ENCODE peak calls at places on chromosomes 3 and 15, in ten cellular contexts. V, B, W, Y, Q, D, Z, E, U and K are unnamed samples. For H3K36me3, the result is how much of the 10 kb centered on the place peaks cover.

GRCh38 chr3:132004571-132004970 is 30.2 kb downstream of the CPNE4 start:
- DNase-seq in V (no peak), B (no peak), Y (no peak), U (no peak), D (no peak), W (no peak), Z (no peak), E (no peak), Q (no peak), K (no peak)

GRCh38 chr15:96160800-96161199 is 169.7 kb upstream of the NR2F2 start:
- DNase-seq in U (no peak), Z (no peak), D (no peak), W (no peak), Q (no peak), V (no peak), Y (no peak), B (no peak), E (no peak), K (no peak)

GRCh38 chr15:68271854-68272471 is 5.6 kb upstream of the FEM1B start:
- DNase-seq in Y (peak), V (no peak), U (no peak), W (no peak), E (peak), B (no peak), Q (no peak), Z (no peak), D (no peak), K (no peak)

GRCh38 chr3:66362541-66362941 is 138.3 kb downstream of the LRIG1 start:
- DNase-seq in E (no peak), D (no peak), B (no peak), Z (no peak), W (no peak), Y (no peak), Q (no peak), U (no peak), V (no peak), K (no peak)

GRCh38 chr3:61761694-61762430 is 200.5 kb downstream of the PTPRG start:
- DNase-seq in U (no peak), V (no peak), Q (no peak), Y (no peak), E (no peak), D (no peak), W (no peak), Z (no peak), B (no peak), K (no peak)

GRCh38 chr15:98792117-98792516 is 143.8 kb downstream of the IGF1R start:
- DNase-seq in V (no peak), U (no peak), Y (no peak), D (no peak), E (no peak), W (no peak), Z (no peak), Q (no peak), B (no peak), K (no peak)

GRCh38 chr3:186933801-186934200 is 3.5 kb downstream of the ST6GAL1 start:
- DNase-seq in W (no peak), V (no peak), D (no peak), E (no peak), Y (no peak), Q (no peak), U (no peak), Z (no peak), B (no peak), K (no peak)

GRCh38 chr15:93929375-93930094 is 301.8 kb upstream of the MCTP2 start:
- DNase-seq in W (peak), U (peak), D (no peak), B (no peak), V (no peak), Z (peak), Y (no peak), Q (peak), E (peak), K (no peak)

GRCh38 chr15:66827039-66827697 is 125.1 kb downstream of the SMAD6 start:
- DNase-seq in E (no peak), U (no peak), Y (peak), W (no peak), Z (no peak), D (no peak), Q (no peak), B (no peak), V (no peak), K (no peak)

GRCh38 chr3:105118905-105119304 is 247.8 kb upstream of the ALCAM start:
- DNase-seq in Y (no peak), E (peak), B (no peak), D (no peak), Z (no peak), Q (no peak), V (no peak), U (no peak), W (no peak), K (no peak)

GRCh38 chr3:136955813-136956212 is 2.0 kb upstream of the IL20RB start:
- DNase-seq in E (peak), D (no peak), W (no peak), U (no peak), Z (no peak), B (no peak), Q (no peak), V (no peak), Y (no peak), K (no peak)

GRCh38 chr3:60055765-60056164 is 1005.9 kb upstream of the CFAP20DC start:
- DNase-seq in B (no peak), V (no peak), D (no peak), W (no peak), U (no peak), Q (no peak), Y (no peak), E (no peak), Z (no peak), K (no peak)

GRCh38 chr15:78051622-78052405 is 25.7 kb downstream of the TBC1D2B start:
- DNase-seq in B (no peak), Z (no peak), W (no peak), E (no peak), Y (no peak), V (no peak), D (no peak), Q (no peak), U (peak), K (no peak)

GRCh38 chr3:29057326-29057725 is 223.5 kb upstream of the RBMS3 start:
- DNase-seq in Z (no peak), Q (no peak), E (peak), W (no peak), B (no peak), Y (no peak), U (no peak), V (no peak), D (no peak), K (no peak)

GRCh38 chr3:74033366-74033765 is 408.6 kb upstream of the PDZRN3 start:
- DNase-seq in E (no peak), U (no peak), B (no peak), Z (no peak), D (no peak), Q (no peak), Y (no peak), W (no peak), V (no peak), K (no peak)

GRCh38 chr3:62922326-62922725 is 47.1 kb upstream of the CADPS start:
- DNase-seq in U (no peak), D (no peak), E (peak), W (no peak), Y (no peak), B (no peak), Q (no peak), Z (no peak), V (no peak), K (no peak)

GRCh38 chr3:50657816-50658215 is 16.9 kb upstream of the DOCK3 start:
- DNase-seq in D (peak), B (no peak), Y (no peak), Z (no peak), Q (no peak), V (no peak), W (peak), U (no peak), E (no peak), K (no peak)

GRCh38 chr15:79527821-79528220 is 95.7 kb downstream of the MINAR1 start:
- DNase-seq in Z (no peak), U (no peak), E (no peak), B (no peak), V (no peak), Y (no peak), W (no peak), Q (no peak), D (no peak), K (no peak)

GRCh38 chr3:62199126-62199525 is 174.2 kb downstream of the FEZF2 start:
- DNase-seq in D (no peak), B (no peak), Y (no peak), U (no peak), E (no peak), Z (no peak), Q (no peak), W (no peak), V (no peak), K (no peak)

GRCh38 chr3:101423984-101424888 is 88.8 kb downstream of the SENP7 start:
- DNase-seq in W (no peak), U (no peak), V (no peak), Q (no peak), B (no peak), Y (no peak), D (no peak), Z (no peak), E (no peak), K (no peak)

GRCh38 chr3:76349715-76350480 is 564.5 kb upstream of the ZNF717 start:
- DNase-seq in D (no peak), Z (no peak), E (no peak), Y (no peak), B (no peak), U (no peak), Q (no peak), W (no peak), V (no peak), K (no peak)

GRCh38 chr3:98343647-98344507 is 9.8 kb upstream of the OR5K4 start:
- DNase-seq in V (no peak), Q (peak), Y (peak), B (no peak), E (peak), U (no peak), D (no peak), W (no peak), Z (no peak), K (no peak)

GRCh38 chr3:31009881-31010280 is 115.4 kb upstream of the GADL1 start:
- DNase-seq in Y (peak), E (peak), D (no peak), B (no peak), Z (no peak), Q (no peak), W (no peak), V (no peak), U (no peak), K (no peak)

GRCh38 chr3:147420361-147421183 is 11.4 kb downstream of the ZIC1 start:
- DNase-seq in W (no peak), Q (no peak), V (no peak), B (no peak), E (no peak), D (no peak), U (no peak), Y (peak), Z (no peak), K (no peak)

GRCh38 chr3:43171770-43172169 is 65.9 kb upstream of the POMGNT2 start:
- DNase-seq in Q (no peak), V (no peak), E (no peak), B (no peak), Z (no peak), D (no peak), U (no peak), Y (no peak), W (no peak), K (no peak)

GRCh38 chr3:158452324-158452723 is 118.7 kb upstream of the MLF1 start:
- DNase-seq in U (no peak), Q (no peak), D (no peak), B (no peak), E (peak), Z (no peak), V (no peak), W (no peak), Y (no peak), K (no peak)

GRCh38 chr15:60961541-60961940 is 267.6 kb downstream of the RORA start:
- DNase-seq in D (no peak), Q (no peak), U (no peak), E (no peak), Z (no peak), W (no peak), Y (no peak), B (no peak), V (no peak), K (no peak)

GRCh38 chr15:45630958-45631691 is 3.7 kb upstream of the SQOR start:
- DNase-seq in Z (no peak), U (no peak), D (no peak), B (no peak), Y (no peak), Q (no peak), E (peak), W (no peak), V (no peak), K (no peak)

GRCh38 chr15:81825136-81825535 is 220.7 kb downstream of the MEX3B start:
- DNase-seq in E (no peak), Y (no peak), V (no peak), Z (no peak), W (no peak), U (no peak), Q (no peak), D (no peak), B (no peak), K (no peak)

GRCh38 chr15:49423021-49423420 is at the start of gene FGF7:
- DNase-seq in Y (no peak), W (no peak), D (no peak), Z (no peak), U (no peak), B (no peak), V (no peak), E (no peak), Q (no peak), K (no peak)

GRCh38 chr15:69725957-69726356 is 273.3 kb downstream of the RPLP1 start:
- DNase-seq in Y (no peak), D (peak), B (peak), Q (no peak), V (no peak), E (no peak), U (peak), Z (peak), W (no peak), K (no peak)

DNA sequence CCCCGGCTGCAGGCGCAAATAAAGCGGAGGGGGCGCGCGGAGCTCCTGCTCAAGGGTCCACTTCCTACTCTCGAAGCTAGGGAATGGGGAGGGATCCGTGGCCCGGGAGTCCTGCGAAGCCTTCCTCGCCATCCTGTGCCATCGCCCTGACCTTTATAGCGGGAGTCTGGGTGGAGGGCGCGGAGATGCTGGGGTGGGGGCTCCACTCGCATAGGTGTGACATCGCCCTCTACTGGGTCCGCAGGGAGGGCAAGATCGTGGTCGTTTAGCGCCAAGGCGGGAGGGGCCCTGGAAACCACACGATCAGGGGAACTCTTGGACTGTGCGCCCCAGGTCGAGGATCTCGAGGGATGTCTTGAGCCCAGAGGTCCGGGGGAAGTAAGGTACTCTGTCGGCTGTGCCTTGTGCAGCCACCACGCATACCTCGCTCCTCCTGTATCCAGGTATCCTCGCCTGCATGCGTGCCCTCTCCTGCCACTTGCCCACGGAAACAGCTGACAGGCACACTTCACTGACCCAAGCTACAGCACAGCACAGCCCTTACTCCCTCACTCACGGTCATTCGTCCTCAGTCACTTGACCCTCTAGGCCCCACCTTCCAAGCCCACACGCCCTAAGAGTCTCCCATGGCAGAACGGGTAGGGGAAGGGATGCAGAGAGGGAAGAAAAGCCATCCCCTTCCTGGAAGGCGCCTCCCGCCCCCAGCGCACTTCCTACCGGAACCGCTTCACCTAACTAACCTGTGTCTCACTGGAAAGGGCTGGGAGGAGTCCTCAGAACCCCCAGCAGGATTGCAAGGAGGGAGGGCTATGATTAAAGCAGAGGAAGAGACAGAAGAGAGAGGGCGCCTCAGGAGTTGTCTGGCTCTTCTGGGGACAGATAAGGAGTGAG is 22.7 kb downstream of the EPHB3 start:
- DNase-seq in E (no peak), V (no peak), Y (peak), W (peak), B (no peak), Z (peak), U (no peak), D (no peak), Q (no peak), K (no peak)
- H3K4me3 ChIP-seq in E (no peak), V (peak), Y (peak), W (peak), B (no peak), Z (peak), U (peak), D (peak), Q (peak), K (no peak)

DNA sequence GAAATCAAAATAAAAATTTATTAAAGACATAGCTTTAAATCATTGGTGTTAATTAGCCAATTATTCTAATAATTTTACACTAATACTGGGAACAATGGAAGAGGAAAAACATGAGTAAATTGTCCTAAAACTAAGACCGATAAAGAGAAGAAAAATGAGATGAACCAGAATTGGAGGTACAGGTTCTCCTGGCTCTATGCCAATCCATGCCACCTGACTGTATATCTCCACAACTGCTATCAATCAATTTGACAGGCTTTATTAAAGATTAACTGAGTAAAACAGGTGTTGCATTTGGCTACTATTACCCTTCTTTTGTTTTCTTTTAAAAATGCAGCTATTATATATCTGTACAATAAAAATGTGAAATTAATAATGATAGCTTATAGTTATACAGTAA is 850.0 kb downstream of the CADM2 start:
- DNase-seq in W (no peak), Z (no peak), E (no peak), B (no peak), V (no peak), D (no peak), U (no peak), Y (no peak), Q (no peak), K (no peak)
- H3K36me3 ChIP-seq in W (under half), Z (under half), E (under half), B (under half), V (under half), D (under half), U (under half), Y (under half), Q (under half), K (under half)

DNA sequence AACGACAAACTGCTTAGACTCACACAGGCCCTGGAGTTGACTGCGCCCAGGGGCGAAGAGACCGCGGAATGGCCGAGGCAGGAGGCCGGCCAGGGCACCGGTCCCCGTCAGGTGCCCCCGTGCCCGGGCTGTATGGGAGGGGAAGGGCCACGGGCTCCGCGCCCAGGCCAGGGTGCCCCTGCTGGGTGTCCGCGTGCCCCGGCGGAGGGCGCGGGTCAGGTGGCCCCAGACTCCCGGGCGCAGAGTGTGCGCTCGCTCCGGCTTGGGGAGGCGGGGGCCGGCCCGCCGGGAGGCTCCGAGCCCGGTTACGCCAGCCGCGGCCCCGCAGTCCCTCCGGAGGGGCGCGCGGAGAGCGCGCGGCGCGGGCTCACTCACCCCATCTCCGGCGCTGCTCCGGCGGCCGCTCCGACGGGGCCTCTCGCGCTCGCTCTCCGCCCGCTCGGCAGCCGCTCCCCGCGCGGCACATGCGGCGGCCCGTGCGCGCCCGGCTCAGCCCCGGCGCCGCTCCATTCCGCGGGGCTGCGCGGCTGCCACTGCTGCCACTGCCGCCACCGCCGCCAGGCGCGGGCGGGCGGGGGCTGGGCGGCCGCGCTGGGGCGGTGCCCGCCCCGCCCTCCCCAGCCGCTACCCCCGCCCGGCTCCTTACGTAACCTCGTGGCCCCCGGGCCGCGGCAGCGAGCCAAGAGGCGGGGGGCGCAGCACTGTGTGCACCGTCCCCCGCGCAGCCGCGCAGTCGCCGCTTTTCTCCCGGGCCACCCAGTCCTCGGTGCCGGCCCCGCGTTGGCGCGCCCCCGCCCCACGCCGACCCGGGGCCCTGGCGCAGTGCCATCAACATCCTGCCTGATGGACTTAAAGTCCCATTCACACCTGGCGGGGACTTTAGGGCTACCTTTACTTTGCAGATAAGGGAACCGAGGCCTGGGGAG is at the start of gene HOMER2:
- DNase-seq in E (peak), Z (peak), D (no peak), Y (peak), V (no peak), B (peak), Q (peak), W (peak), U (peak), K (peak)
- H3K4me3 ChIP-seq in E (peak), Z (peak), D (peak), Y (peak), V (peak), B (peak), Q (peak), W (peak), U (no peak), K (peak)

GRCh38 chr3:52145736-52146110 is 8.5 kb downstream of the POC1A start:
- DNase-seq in B (no peak), W (peak), Y (no peak), D (peak), E (no peak), Q (no peak), Z (no peak), U (no peak), V (no peak), K (no peak)

GRCh38 chr3:52143156-52143555 is 11.1 kb downstream of the POC1A start:
- DNase-seq in W (peak), Y (no peak), Q (no peak), U (no peak), V (no peak), D (no peak), B (no peak), Z (no peak), E (no peak), K (no peak)

GRCh38 chr3:52143616-52144015 is 10.6 kb downstream of the POC1A start:
- DNase-seq in D (peak), V (no peak), Z (no peak), Q (no peak), W (peak), B (no peak), Y (no peak), U (no peak), E (no peak), K (no peak)

GRCh38 chr3:52144796-52145735 is 9.2 kb downstream of the POC1A start:
- DNase-seq in V (no peak), Y (no peak), U (no peak), Q (no peak), W (peak), Z (no peak), E (no peak), B (no peak), D (peak), K (no peak)

DNA sequence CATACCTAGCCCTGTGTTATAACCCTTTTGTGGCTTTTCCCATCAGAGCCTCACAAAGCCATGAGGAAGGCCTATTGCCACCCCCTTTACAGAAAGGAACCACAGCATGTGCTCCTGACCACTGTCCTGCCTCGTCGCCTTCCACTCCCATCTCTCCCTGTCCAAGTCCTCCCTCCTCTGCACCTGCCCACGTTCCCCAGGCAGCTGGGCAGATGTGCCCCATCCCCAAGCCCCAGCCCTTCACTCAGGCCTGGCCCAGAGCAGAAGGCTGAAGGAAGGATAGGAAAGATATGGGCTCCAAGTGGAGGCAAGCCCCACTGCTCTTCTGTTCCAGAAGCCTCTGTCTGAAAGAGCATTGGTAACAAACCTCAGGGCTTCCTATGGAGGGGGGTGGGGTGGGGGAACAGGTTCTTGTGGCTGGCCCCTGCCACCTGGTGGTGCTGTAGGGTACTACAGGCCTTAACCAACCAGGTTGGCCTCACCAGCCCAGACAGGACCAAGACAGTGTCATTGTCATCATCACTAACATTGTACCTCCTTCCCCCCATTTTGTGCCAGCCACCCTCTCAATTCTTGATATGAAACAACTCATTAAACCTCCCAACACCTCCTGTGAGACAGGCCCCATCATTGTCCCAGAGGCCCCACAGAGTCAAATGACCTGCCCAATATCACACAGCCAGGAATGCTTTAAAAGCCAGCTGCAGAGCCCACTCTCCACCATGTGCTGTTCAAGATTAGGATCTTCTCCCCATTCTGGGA is 10.0 kb downstream of the POC1A start:
- DNase-seq in V (peak), Z (peak), D (peak), W (peak), E (peak), Y (peak), B (peak), Q (peak), U (peak), K (peak)
- H3K36me3 ChIP-seq in V (under half), Z (under half), D (under half), W (under half), E (under half), Y (under half), B (under half), Q (under half), U (under half), K (under half)